ENCODE peak calls at places on chromosomes 4 and X, in five cellular contexts. O is tibial artery; V is IMR-90; P is CD4-positive, alpha-beta T cell; F is ELR. M is an unnamed sample.

GRCh38 chr4:176840166-176840565 is 47.4 kb upstream of the VEGFC start:
- DNase-seq in O (no peak), V (peak), P (no peak), F (peak), M (no peak)

GRCh38 chrX:2711441-2711840 is 20.3 kb downstream of the CD99 start:
- DNase-seq in O (no peak), V (no peak), P (no peak), F (no peak), M (no peak)

GRCh38 chrX:15350329-15350996 is 15.1 kb upstream of the PIGA start:
- DNase-seq in O (no peak), V (no peak), P (no peak), F (no peak), M (no peak)

GRCh38 chr4:88743696-88744095 is 46.1 kb upstream of the NAP1L5 start:
- DNase-seq in O (no peak), V (peak), P (no peak), F (peak), M (no peak)

GRCh38 chr4:76301068-76301774 is 5.3 kb upstream of the STBD1 start:
- DNase-seq in O (no peak), V (peak), P (no peak), F (peak), M (peak)

GRCh38 chrX:85851418-85851817 is 195.9 kb downstream of the CHM start:
- DNase-seq in O (no peak), V (peak), P (no peak), F (peak), M (peak)

GRCh38 chrX:1462596-1463251 is 10.0 kb upstream of the ASMTL start:
- DNase-seq in O (peak), V (peak), P (peak), F (peak), M (no peak)

GRCh38 chr4:53562409-53562808 is 28.9 kb downstream of the LNX1 start:
- DNase-seq in O (no peak), V (no peak), P (no peak), F (no peak), M (no peak)

GRCh38 chrX:152819732-152820131 is 10.8 kb downstream of the CETN2 start:
- DNase-seq in O (no peak), V (peak), P (no peak), F (peak), M (no peak)

GRCh38 chr4:87839309-87839946 is 6.7 kb downstream of the MEPE start:
- DNase-seq in O (peak), V (peak), P (no peak), F (peak), M (no peak)

M was measured in Panc1.